ENCODE peak calls at places on chromosomes 2 and 18, in seven cellular contexts. W, Q, J, C, I, K and E are unnamed samples.
A peak's percentile ranks its signal among the peaks of the same experiment; 100 is the strongest.

GRCh38 chr2:204264068-204264693 is 281.1 kb upstream of the PARD3B start:
- DNase-seq in C (no peak), Q (no peak), I (no peak), J (no peak), K (no peak), W (no peak), E (no peak)

GRCh38 chr2:112996635-112997034 is 8.6 kb upstream of the IL36A start:
- DNase-seq in Q (no peak), W (peak; percentile 13), K (no peak), C (no peak), I (peak; percentile 20), J (no peak), E (no peak)

GRCh38 chr2:124967325-124967724 is 942.2 kb downstream of the CNTNAP5 start:
- DNase-seq in J (no peak), Q (no peak), C (no peak), I (no peak), K (no peak), W (no peak), E (no peak)

GRCh38 chr2:175478369-175478768 is 296.9 kb upstream of the ATP5MC3 start:
- DNase-seq in Q (peak; percentile 1), J (peak; percentile 42), C (no peak), K (no peak), I (no peak), W (no peak), E (peak; percentile 30)

GRCh38 chr2:234133004-234133403 is 82.5 kb downstream of the SPP2 start:
- DNase-seq in J (no peak), I (no peak), K (no peak), C (peak; percentile 91), W (no peak), Q (peak; percentile 28), E (peak; percentile 58)

GRCh38 chr2:234363011-234363487 is 133.8 kb downstream of the ARL4C start:
- DNase-seq in Q (peak; percentile 21), C (peak; percentile 18), I (no peak), W (no peak), K (peak; percentile 88), J (peak; percentile 98), E (peak; percentile 46)

GRCh38 chr2:52658598-52658997 is 1109.0 kb upstream of the CHAC2 start:
- DNase-seq in J (peak; percentile 4), K (no peak), W (no peak), C (peak; percentile 63), I (no peak), Q (no peak), E (no peak)

GRCh38 chr18:63113899-63114565 is 205.5 kb downstream of the BCL2 start:
- DNase-seq in I (no peak), Q (no peak), W (no peak), K (no peak), C (no peak), J (no peak), E (no peak)

GRCh38 chr2:217279130-217279529 is 419.3 kb upstream of the TNP1 start:
- DNase-seq in I (no peak), K (no peak), W (no peak), C (peak; percentile 78), J (no peak), Q (peak; percentile 19), E (peak; percentile 21)

GRCh38 chr2:10500601-10501361 is 52.7 kb upstream of the ODC1 start:
- DNase-seq in Q (peak; percentile 13), C (no peak), J (no peak), W (no peak), I (no peak), K (no peak), E (peak; percentile 86)

GRCh38 chr2:160581035-160581434 is 87.4 kb upstream of the RBMS1 start:
- DNase-seq in K (no peak), C (peak; percentile 41), J (no peak), Q (peak; percentile 14), I (no peak), W (no peak), E (peak; percentile 56)

GRCh38 chr18:24378598-24378997 is 19.0 kb downstream of the OSBPL1A start:
- DNase-seq in K (no peak), J (no peak), I (no peak), C (no peak), W (no peak), Q (no peak), E (no peak)

GRCh38 chr18:12308386-12309100 is 502 bp downstream of the TUBB6 start:
- DNase-seq in K (no peak), W (no peak), I (no peak), C (peak; percentile 97), Q (peak; percentile 92), J (no peak), E (peak; percentile 93)